ENCODE peak calls at places on chromosomes 3 and 15, in four cellular contexts. Y is stimulated activated naive B cell treated with anti-CD40 and anti-IgM and Interleukin-4, amounts not matched to agents 10 μg/mL and 1 μg/mL and 100 μg/mL, for 72 hours; I is GM10248; V is kidney. K is an unnamed sample.
A peak's percentile ranks its signal among the peaks of the same experiment; 100 is the strongest.

GRCh38 chr3:114451051-114451451 is 157.2 kb downstream of the TIGIT start:
- DNase-seq in V (no peak), Y (no peak), I (no peak), K (no peak)

GRCh38 chr15:99762288-99762687 is 29.1 kb upstream of the LYSMD4 start:
- DNase-seq in V (no peak), Y (no peak), I (no peak), K (no peak)

GRCh38 chr15:45401665-45402161 is 23.4 kb upstream of the GATM start:
- DNase-seq in I (no peak), V (no peak), Y (no peak), K (no peak)

GRCh38 chr15:91855684-91856553 is 2.4 kb downstream of the SLCO3A1 start:
- DNase-seq in V (no peak), Y (no peak), I (no peak), K (no peak)

GRCh38 chr3:149670742-149671492 is 13.1 kb upstream of the WWTR1 start:
- DNase-seq in Y (no peak), V (no peak), I (no peak), K (no peak)

GRCh38 chr15:39394534-39394933 is 186.3 kb upstream of the THBS1 start:
- DNase-seq in V (no peak), Y (no peak), I (no peak), K (no peak)

GRCh38 chr15:31083394-31083790 is 18.1 kb downstream of the TRPM1 start:
- DNase-seq in I (no peak), V (peak; percentile 84), Y (no peak), K (peak; percentile 23)

GRCh38 chr3:141876381-141876890 is at the start of gene ATP1B3:
- DNase-seq in Y (peak; percentile 85), V (peak; percentile 95), I (peak; percentile 92), K (peak; percentile 87)

GRCh38 chr3:192303235-192303634 is 424.1 kb downstream of the FGF12 start:
- DNase-seq in Y (no peak), V (no peak), I (no peak), K (peak; percentile 2)

GRCh38 chr15:92140802-92141201 is 252.9 kb upstream of the ST8SIA2 start:
- DNase-seq in I (no peak), Y (no peak), V (no peak), K (no peak)

GRCh38 chr3:114745322-114746240 is 401.5 kb downstream of the ZBTB20 start:
- DNase-seq in I (no peak), V (no peak), Y (no peak), K (peak; percentile 76)

GRCh38 chr15:92112180-92112579 is 258.7 kb downstream of the SLCO3A1 start:
- DNase-seq in V (no peak), Y (no peak), I (no peak), K (peak; percentile 58)

GRCh38 chr15:92770641-92771040 is 115.1 kb upstream of the FAM174B start:
- DNase-seq in I (no peak), V (no peak), Y (no peak), K (no peak)

GRCh38 chr3:119160361-119160760 is 13.0 kb upstream of the UPK1B start:
- DNase-seq in I (no peak), V (no peak), Y (no peak), K (no peak)

GRCh38 chr3:54951405-54951804 is 23.5 kb upstream of the LRTM1 start:
- DNase-seq in Y (no peak), I (no peak), V (peak; percentile 83), K (peak; percentile 95)

K was measured in RPMI7951.